ENCODE peak calls at places on chromosomes 4 and X, in eight cellular contexts. X, W, K, U, Z, P, N and E are unnamed samples.

GRCh38 chr4:15906024-15906443 is 32.5 kb downstream of the FGFBP1 start:
- DNase-seq in X (no peak), W (peak), K (peak), U (no peak), Z (no peak), P (no peak), N (peak), E (peak)

GRCh38 chr4:76233967-76234678 is 17.4 kb upstream of the FAM47E start:
- DNase-seq in X (no peak), W (no peak), K (no peak), U (no peak), Z (no peak), P (no peak), N (peak), E (no peak)

GRCh38 chrX:8971116-8971515 is 62.8 kb downstream of the FAM9B start:
- DNase-seq in X (peak), W (no peak), K (no peak), U (no peak), Z (no peak), P (no peak), N (no peak), E (no peak)

GRCh38 chr4:12844111-12844510 is 640.0 kb downstream of the RAB28 start:
- DNase-seq in X (no peak), W (no peak), K (no peak), U (no peak), Z (no peak), P (no peak), N (no peak), E (no peak)

GRCh38 chrX:108415891-108416290 is 22.3 kb downstream of the COL4A6 start:
- DNase-seq in X (no peak), W (no peak), K (no peak), U (no peak), Z (no peak), P (no peak), N (no peak), E (no peak)

GRCh38 chrX:118199997-118200396 is 83.4 kb upstream of the KLHL13 start:
- DNase-seq in X (no peak), W (no peak), K (no peak), U (no peak), Z (no peak), P (no peak), N (no peak), E (no peak)

GRCh38 chrX:15567886-15568616 is 32.7 kb downstream of the ACE2 start:
- DNase-seq in X (no peak), W (no peak), K (no peak), U (no peak), Z (no peak), P (no peak), N (no peak), E (no peak)

GRCh38 chr4:40395908-40396806 is 61.0 kb downstream of the CHRNA9 start:
- DNase-seq in X (peak), W (no peak), K (peak), U (no peak), Z (no peak), P (no peak), N (peak), E (no peak)

GRCh38 chr4:147479376-147479775 is 1.5 kb upstream of the EDNRA start:
- DNase-seq in X (no peak), W (no peak), K (no peak), U (no peak), Z (no peak), P (no peak), N (no peak), E (no peak)

GRCh38 chr4:123505457-123506310 is 109.1 kb downstream of the SPRY1 start:
- DNase-seq in X (peak), W (no peak), K (peak), U (no peak), Z (no peak), P (no peak), N (peak), E (peak)

GRCh38 chrX:97787849-97788248 is 904.1 kb downstream of the RPA4 start:
- DNase-seq in X (no peak), W (no peak), K (no peak), U (no peak), Z (no peak), P (no peak), N (no peak), E (no peak)

GRCh38 chr4:8128096-8128856 is 30.3 kb downstream of the ABLIM2 start:
- DNase-seq in X (no peak), W (no peak), K (no peak), U (no peak), Z (no peak), P (no peak), N (no peak), E (no peak)

GRCh38 chr4:3712936-3713335 is 53.2 kb upstream of the ADRA2C start:
- DNase-seq in X (no peak), W (no peak), K (no peak), U (no peak), Z (no peak), P (no peak), N (peak), E (no peak)

GRCh38 chr4:180636696-180637095 is 1606.5 kb upstream of the TENM3 start:
- DNase-seq in X (no peak), W (no peak), K (no peak), U (no peak), Z (no peak), P (no peak), N (no peak), E (no peak)

GRCh38 chrX:95057341-95057740 is 1383.3 kb downstream of the FAM133A start:
- DNase-seq in X (no peak), W (no peak), K (no peak), U (no peak), Z (no peak), P (no peak), N (no peak), E (no peak)

GRCh38 chrX:1601051-1601767 is 9.8 kb downstream of the AKAP17A start:
- DNase-seq in X (no peak), W (no peak), K (no peak), U (no peak), Z (no peak), P (no peak), N (peak), E (no peak)

GRCh38 chr4:169174247-169174646 is 96.5 kb downstream of the SH3RF1 start:
- DNase-seq in X (no peak), W (no peak), K (no peak), U (no peak), Z (no peak), P (no peak), N (no peak), E (no peak)

GRCh38 chrX:41781500-41781899 is 57.5 kb downstream of the GPR82 start:
- DNase-seq in X (peak), W (no peak), K (peak), U (no peak), Z (no peak), P (no peak), N (no peak), E (no peak)

GRCh38 chr4:184684491-184685189 is 35.1 kb downstream of the PRIMPOL start:
- DNase-seq in X (no peak), W (no peak), K (no peak), U (no peak), Z (no peak), P (no peak), N (peak), E (no peak)

GRCh38 chrX:7372843-7373525 is 225.0 kb upstream of the PUDP start:
- DNase-seq in X (no peak), W (no peak), K (no peak), U (no peak), Z (no peak), P (no peak), N (no peak), E (no peak)

GRCh38 chr4:99394913-99395312 is 40.2 kb downstream of the ADH7 start:
- DNase-seq in X (no peak), W (no peak), K (peak), U (no peak), Z (no peak), P (no peak), N (no peak), E (no peak)

GRCh38 chr4:6466756-6467381 is 5.5 kb downstream of the PPP2R2C start:
- DNase-seq in X (no peak), W (no peak), K (no peak), U (no peak), Z (no peak), P (no peak), N (no peak), E (no peak)

GRCh38 chrX:134669378-134670098 is 11.3 kb upstream of the PLAC1 start:
- DNase-seq in X (no peak), W (no peak), K (peak), U (no peak), Z (no peak), P (no peak), N (peak), E (no peak)

GRCh38 chrX:80812176-80812575 is 2.5 kb upstream of the BRWD3 start:
- DNase-seq in X (peak), W (peak), K (no peak), U (peak), Z (no peak), P (no peak), N (peak), E (peak)

GRCh38 chr4:10179957-10180602 is 63.5 kb upstream of the WDR1 start:
- DNase-seq in X (no peak), W (no peak), K (no peak), U (no peak), Z (no peak), P (no peak), N (no peak), E (no peak)

GRCh38 chrX:150182176-150182575 is 180.9 kb upstream of the MAMLD1 start:
- DNase-seq in X (no peak), W (no peak), K (no peak), U (no peak), Z (no peak), P (no peak), N (no peak), E (no peak)

GRCh38 chrX:67105758-67106116 is 438.1 kb upstream of the AR start:
- DNase-seq in X (no peak), W (no peak), K (no peak), U (no peak), Z (no peak), P (no peak), N (no peak), E (no peak)

GRCh38 chr4:156362581-156362980 is 408.9 kb upstream of the CTSO start:
- DNase-seq in X (no peak), W (no peak), K (no peak), U (no peak), Z (no peak), P (no peak), N (no peak), E (no peak)

GRCh38 chr4:6183740-6184139 is 16.6 kb downstream of the JAKMIP1 start:
- DNase-seq in X (no peak), W (no peak), K (no peak), U (no peak), Z (no peak), P (no peak), N (no peak), E (peak)

GRCh38 chrX:96703379-96703778 is 18.7 kb downstream of the DIAPH2 start:
- DNase-seq in X (no peak), W (no peak), K (no peak), U (no peak), Z (no peak), P (no peak), N (no peak), E (no peak)